ENCODE peak calls at places on chromosomes 11 and 22, in nine cellular contexts. B, Z, V, N, D, M, F, T and U are unnamed samples.
A peak's percentile ranks its signal among the peaks of the same experiment; 100 is the strongest.

GRCh38 chr22:49021926-49022815 is 805.5 kb downstream of the BRD1 start:
- DNase-seq in T (no peak), B (no peak), N (no peak), D (no peak), Z (no peak), V (no peak), F (no peak), M (no peak), U (no peak)

GRCh38 chr11:47488674-47489394 is 39.9 kb upstream of the RAPSN start:
- DNase-seq in D (no peak), F (no peak), V (no peak), Z (no peak), M (no peak), B (no peak), T (no peak), N (no peak), U (no peak)

GRCh38 chr11:44524751-44525171 is 40.7 kb upstream of the CD82 start:
- DNase-seq in M (no peak), D (no peak), V (no peak), Z (no peak), T (no peak), N (no peak), F (no peak), B (no peak), U (no peak)

GRCh38 chr11:5369793-5370192 is 13.8 kb upstream of the OR51M1 start:
- DNase-seq in M (no peak), T (peak; percentile 84), N (no peak), V (no peak), F (no peak), D (peak; percentile 75), B (no peak), Z (no peak), U (peak; percentile 17)

GRCh38 chr11:67528376-67528775 is 5.1 kb upstream of the CABP2 start:
- DNase-seq in F (no peak), V (no peak), B (no peak), Z (no peak), N (no peak), M (no peak), D (no peak), T (no peak), U (no peak)

GRCh38 chr11:116404143-116404800 is 368.5 kb downstream of the BUD13 start:
- DNase-seq in Z (no peak), D (no peak), F (no peak), B (no peak), M (no peak), N (no peak), V (no peak), T (no peak), U (no peak)

GRCh38 chr22:19709063-19709769 is 5.1 kb upstream of the SEPTIN5 start:
- DNase-seq in F (no peak), B (no peak), M (no peak), D (no peak), Z (no peak), T (no peak), N (no peak), V (no peak), U (no peak)

GRCh38 chr11:72575533-72576170 is 98.6 kb downstream of the PDE2A start:
- DNase-seq in M (no peak), B (no peak), V (no peak), T (no peak), N (no peak), F (no peak), D (no peak), Z (no peak), U (no peak)

GRCh38 chr11:842370-843002 is at the start of the genes POLR2L and TSPAN4:
- DNase-seq in Z (no peak), F (peak; percentile 91), M (peak; percentile 88), B (peak; percentile 92), T (peak; percentile 94), V (peak; percentile 60), N (peak; percentile 79), D (peak; percentile 68), U (peak; percentile 98)

GRCh38 chr11:6320411-6321207 is at the start of gene CAVIN3:
- DNase-seq in B (peak; percentile 57), V (no peak), D (peak; percentile 36), M (peak; percentile 82), F (peak; percentile 77), T (peak; percentile 91), N (no peak), Z (no peak), U (peak; percentile 68)

GRCh38 chr11:73982595-73982989 is at the start of gene UCP2:
- DNase-seq in V (peak; percentile 91), N (peak; percentile 80), F (peak; percentile 76), Z (peak; percentile 78), M (peak; percentile 86), B (peak; percentile 82), T (no peak), D (peak; percentile 26), U (peak; percentile 87)

GRCh38 chr22:20015971-20016733 is 471 bp downstream of the ARVCF start:
- DNase-seq in V (no peak), B (peak; percentile 29), F (peak; percentile 41), N (peak; percentile 12), D (no peak), T (peak; percentile 36), M (no peak), Z (no peak), U (peak; percentile 56)

GRCh38 chr22:44259366-44260215 is 53.2 kb downstream of the SHISAL1 start:
- DNase-seq in T (no peak), V (no peak), D (no peak), B (no peak), M (no peak), N (no peak), Z (no peak), F (no peak), U (no peak)

GRCh38 chr11:26522912-26523610 is 49.0 kb downstream of the MUC15 start:
- DNase-seq in N (no peak), V (peak; percentile 76), D (no peak), T (peak; percentile 90), Z (no peak), F (peak; percentile 1), M (no peak), B (no peak), U (no peak)

GRCh38 chr11:22792497-22792896 is 37.1 kb downstream of the SVIP start:
- DNase-seq in T (peak; percentile 13), Z (no peak), M (no peak), N (no peak), V (no peak), B (no peak), F (peak; percentile 70), D (no peak), U (no peak)

GRCh38 chr11:76123243-76123642 is 83.1 kb downstream of the WNT11 start:
- DNase-seq in V (no peak), F (no peak), M (no peak), Z (peak; percentile 2), D (no peak), B (no peak), T (no peak), N (no peak), U (no peak)

GRCh38 chr22:40035351-40035750 is 40.6 kb downstream of the FAM83F start:
- DNase-seq in D (no peak), Z (no peak), V (no peak), T (no peak), M (no peak), N (no peak), F (no peak), B (no peak), U (no peak)

GRCh38 chr11:75326439-75326810 is 25.0 kb downstream of the ARRB1 start:
- DNase-seq in V (no peak), N (no peak), T (no peak), B (peak; percentile 24), F (no peak), D (no peak), Z (no peak), M (no peak), U (no peak)

GRCh38 chr11:35766651-35767050 is 104.1 kb downstream of the TRIM44 start:
- DNase-seq in N (no peak), M (no peak), T (no peak), V (no peak), B (no peak), Z (no peak), F (no peak), D (no peak), U (no peak)

GRCh38 chr11:134763030-134763388 is 351.0 kb upstream of the B3GAT1 start:
- DNase-seq in T (no peak), F (no peak), M (no peak), Z (no peak), B (no peak), N (no peak), D (no peak), V (no peak), U (no peak)

GRCh38 chr11:79413258-79413657 is 27.6 kb downstream of the TENM4 start:
- DNase-seq in F (no peak), B (no peak), M (peak; percentile 55), V (no peak), T (peak; percentile 75), N (no peak), D (peak; percentile 81), Z (no peak), U (no peak)

GRCh38 chr11:97325693-97326092 is 935.9 kb downstream of the JRKL start:
- DNase-seq in F (no peak), D (no peak), Z (no peak), V (no peak), T (no peak), N (no peak), B (no peak), M (no peak), U (no peak)

GRCh38 chr11:7595016-7595869 is 78.1 kb downstream of the CYB5R2 start:
- DNase-seq in Z (no peak), M (no peak), F (no peak), V (no peak), D (no peak), B (no peak), T (peak; percentile 61), N (no peak), U (no peak)

GRCh38 chr22:39239561-39240423 is 5.0 kb downstream of the PDGFB start:
- DNase-seq in F (peak; percentile 93), B (no peak), N (no peak), M (peak; percentile 86), V (peak; percentile 63), T (no peak), D (no peak), Z (no peak), U (no peak)

GRCh38 chr22:37014835-37015586 is 4.2 kb downstream of the TST start:
- DNase-seq in T (no peak), D (no peak), B (no peak), M (no peak), N (no peak), F (no peak), Z (no peak), V (no peak), U (no peak)

GRCh38 chr11:12581923-12582322 is 92.3 kb upstream of the TEAD1 start:
- DNase-seq in B (no peak), D (peak; percentile 38), M (peak; percentile 77), N (no peak), F (peak; percentile 12), V (no peak), T (peak; percentile 82), Z (no peak), U (no peak)

GRCh38 chr22:50125029-50125428 is 35.2 kb downstream of the MOV10L1 start:
- DNase-seq in M (no peak), D (no peak), Z (no peak), F (no peak), V (no peak), N (no peak), T (no peak), B (no peak), U (no peak)

GRCh38 chr22:47275479-47276218 is 513.2 kb downstream of the TBC1D22A start:
- DNase-seq in B (no peak), V (no peak), F (no peak), M (no peak), N (no peak), D (no peak), Z (no peak), T (no peak), U (no peak)

GRCh38 chr11:102623998-102624397 is 1.1 kb downstream of the MMP20 start:
- DNase-seq in N (no peak), D (no peak), V (no peak), F (no peak), B (no peak), T (no peak), M (no peak), Z (no peak), U (no peak)

GRCh38 chr11:60193687-60194433 is 11.0 kb upstream of the MS4A6A start:
- DNase-seq in B (peak; percentile 37), D (no peak), N (peak; percentile 12), T (peak; percentile 88), F (peak; percentile 41), V (peak; percentile 4), Z (peak; percentile 75), M (peak; percentile 51), U (peak; percentile 62)